ENCODE peak calls at places on chromosomes 16 and 17, in five cellular contexts. P is activated naive CD4-positive, alpha-beta T cell treated with anti-CD3 and anti-CD28 coated beads, Interleukin-2, amount 50 U/mL, for 16 hours; I is cardiac fibroblast; L is stimulated activated CD4-positive, alpha-beta T cell treated with anti-CD3 and anti-CD28 coated beads, Interleukin-4, amount 100 ng/mL, for 24 hours; V is stimulated activated CD8-positive, alpha-beta memory T cell treated with anti-CD3 and anti-CD28 coated beads, Interleukin-12 subunit alpha, Interleukin-12 subunit beta, amount 100 ng/mL, for 1 hour. Z is an unnamed sample.

GRCh38 chr17:61410555-61411089 is 11.0 kb downstream of the TBX2 start:
- DNase-seq in P (peak), I (peak), L (peak), V (peak), Z (no peak)

GRCh38 chr17:13415877-13416416 is 185.8 kb downstream of the HS3ST3A1 start:
- DNase-seq in P (no peak), I (peak), L (no peak), V (no peak), Z (no peak)

GRCh38 chr17:2123467-2124251 is 68.8 kb downstream of the HIC1 start:
- DNase-seq in P (no peak), I (peak), L (no peak), V (no peak), Z (no peak)

GRCh38 chr17:45345554-45346254 is 28.9 kb upstream of the MAP3K14 start:
- DNase-seq in P (no peak), I (peak), L (no peak), V (no peak), Z (no peak)

GRCh38 chr17:42136654-42137051 is 14.0 kb downstream of the HSPB9 start:
- DNase-seq in P (no peak), I (no peak), L (no peak), V (no peak), Z (no peak)

GRCh38 chr16:31875112-31875803 is 1.7 kb downstream of the ZNF267 start:
- DNase-seq in P (no peak), I (peak), L (peak), V (no peak), Z (no peak)

GRCh38 chr16:49352923-49353322 is 20.7 kb upstream of the C16orf78 start:
- DNase-seq in P (no peak), I (peak), L (no peak), V (no peak), Z (no peak)

GRCh38 chr17:44820631-44821196 is 9.4 kb downstream of the GJC1 start:
- DNase-seq in P (no peak), I (peak), L (no peak), V (no peak), Z (no peak)

GRCh38 chr17:73156887-73157870 is 7.6 kb upstream of the SSTR2 start:
- DNase-seq in P (no peak), I (no peak), L (no peak), V (no peak), Z (no peak)

GRCh38 chr17:63402808-63403207 is 43.3 kb downstream of the CYB561 start:
- DNase-seq in P (no peak), I (peak), L (no peak), V (no peak), Z (no peak)

GRCh38 chr16:1779741-1780676 is 2.4 kb downstream of the SPSB3 start:
- DNase-seq in P (no peak), I (no peak), L (no peak), V (no peak), Z (no peak)

GRCh38 chr17:76395980-76396379 is 11.6 kb downstream of the SPHK1 start:
- DNase-seq in P (no peak), I (no peak), L (no peak), V (no peak), Z (no peak)

GRCh38 chr17:37261286-37261685 is 114.5 kb upstream of the C17orf78 start:
- DNase-seq in P (no peak), I (peak), L (no peak), V (no peak), Z (peak)

GRCh38 chr17:2954898-2955445 is 108.4 kb downstream of the OR1D5 start:
- DNase-seq in P (no peak), I (peak), L (peak), V (no peak), Z (no peak)